ENCODE peak calls at places on chromosomes 5 and 9, in four cellular contexts. L, K, B and M are unnamed samples.

GRCh38 chr9:79489241-79490000 is 82.3 kb upstream of the TLE4 start:
- DNase-seq in K (peak; percentile 83), B (peak; percentile 81), L (no peak), M (peak; percentile 41)

GRCh38 chr5:127028822-127029457 is 1.4 kb downstream of the MARCHF3 start:
- DNase-seq in L (no peak), B (no peak), K (no peak), M (no peak)

GRCh38 chr9:106771618-106772017 is 91.3 kb upstream of the ZNF462 start:
- DNase-seq in K (no peak), B (no peak), L (no peak), M (no peak)

GRCh38 chr9:91075279-91075678 is 273.7 kb downstream of the SYK start:
- DNase-seq in K (no peak), L (no peak), B (no peak), M (no peak)

GRCh38 chr5:957730-958485 is 50.7 kb upstream of the NKD2 start:
- DNase-seq in B (no peak), L (no peak), K (no peak), M (no peak)

GRCh38 chr9:109319631-109320233 is 1.1 kb downstream of the EPB41L4B start:
- DNase-seq in L (no peak), B (no peak), K (no peak), M (no peak)

GRCh38 chr5:68795190-68795589 is 298.6 kb upstream of the SLC30A5 start:
- DNase-seq in L (no peak), B (no peak), K (no peak), M (no peak)

GRCh38 chr5:96933764-96934163 is 2.1 kb upstream of the LNPEP start:
- DNase-seq in B (no peak), K (no peak), L (no peak), M (no peak)

GRCh38 chr5:116502616-116503015 is 72.0 kb downstream of the SEMA6A start:
- DNase-seq in B (no peak), L (no peak), K (peak; percentile 89), M (no peak)

GRCh38 chr5:136132087-136132486 is 558 bp upstream of the SMAD5 start:
- DNase-seq in K (no peak), B (peak; percentile 19), L (peak; percentile 35), M (no peak)

GRCh38 chr5:1681955-1682354 is 117.7 kb downstream of the MRPL36 start:
- DNase-seq in L (no peak), K (no peak), B (no peak), M (no peak)

GRCh38 chr5:159915913-159916840 is at the start of gene ADRA1B:
- DNase-seq in B (peak; percentile 76), K (no peak), L (peak; percentile 37), M (no peak)

GRCh38 chr5:155729684-155730059 is 597.3 kb upstream of the SGCD start:
- DNase-seq in L (peak; percentile 1), B (no peak), K (no peak), M (no peak)

GRCh38 chr5:81140942-81141341 is 92.2 kb upstream of the CKMT2 start:
- DNase-seq in B (no peak), K (peak; percentile 70), L (peak; percentile 39), M (no peak)

GRCh38 chr5:14270212-14270702 is 127.1 kb downstream of the TRIO start:
- DNase-seq in K (peak; percentile 54), B (peak; percentile 76), L (peak; percentile 82), M (peak; percentile 47)

GRCh38 chr5:14268236-14268701 is 125.1 kb downstream of the TRIO start:
- DNase-seq in B (peak; percentile 83), K (peak; percentile 87), L (peak; percentile 55), M (peak; percentile 92)

GRCh38 chr5:14267166-14267838 is 124.2 kb downstream of the TRIO start:
- DNase-seq in B (peak; percentile 39), K (peak; percentile 50), L (peak; percentile 50), M (no peak)

GRCh38 chr5:14268738-14269137 is 125.6 kb downstream of the TRIO start:
- DNase-seq in B (no peak), K (peak; percentile 54), L (no peak), M (no peak)

DNA sequence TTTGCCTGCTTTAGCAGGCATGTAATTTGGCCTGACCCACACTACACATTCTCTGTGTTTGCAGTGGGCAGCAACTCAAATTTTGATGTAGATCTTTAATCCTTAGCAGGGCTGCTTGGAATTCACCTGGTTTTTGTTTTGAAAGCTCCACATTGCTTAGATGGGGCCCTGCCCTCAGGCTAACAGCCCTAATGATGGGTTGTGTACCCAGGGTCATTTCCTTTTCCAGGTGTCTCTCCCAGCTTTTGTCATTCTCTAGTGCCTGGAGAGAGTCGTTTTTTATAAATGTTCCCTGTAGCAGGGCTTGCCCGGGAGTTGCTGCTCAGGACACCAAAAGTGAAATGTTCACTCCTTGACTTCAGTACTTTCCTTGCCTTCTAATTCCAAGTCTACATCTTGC is 126.3 kb downstream of the TRIO start:
- DNase-seq in B (no peak), K (no peak), L (no peak), M (no peak)
- H3K4me1 ChIP-seq in B (peaks cover 86% of the 10 kb centered on the region), K (peaks cover 64% of the 10 kb centered on the region), L (peaks cover 79% of the 10 kb centered on the region), M (peaks cover 56% of the 10 kb centered on the region)

DNA sequence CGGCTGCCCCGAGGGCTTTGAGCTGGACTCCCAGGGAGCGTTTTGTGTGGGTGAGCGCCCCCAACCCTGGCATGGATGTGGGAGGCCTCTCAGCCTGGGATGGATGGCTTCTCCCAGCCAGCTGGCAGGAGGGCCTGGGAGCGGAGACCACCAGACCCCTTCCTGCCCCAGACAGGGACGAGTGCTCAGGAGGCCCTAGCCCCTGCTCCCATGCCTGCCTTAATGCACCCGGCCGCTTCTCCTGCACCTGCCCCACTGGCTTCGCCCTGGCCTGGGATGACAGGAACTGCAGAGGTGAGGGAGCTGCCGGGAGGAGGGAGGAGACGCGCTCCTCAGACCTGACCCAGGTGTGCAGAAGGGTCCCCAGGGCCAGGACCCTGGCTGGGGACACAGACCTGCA is 17.4 kb upstream of the ASS1 start:
- DNase-seq in B (no peak), K (no peak), L (no peak), M (no peak)
- TF ChIP-seq CTCF in B (no peak), K (no peak), L (no peak), M (no peak)

GRCh38 chr9:129752915-129753724 is at the start of gene PTGES:
- DNase-seq in K (peak; percentile 71), L (peak; percentile 80), B (peak; percentile 79), M (no peak)
- H3K4me1 ChIP-seq in K (peaks cover 29% of the 10 kb centered on the region), L (peaks cover 4% of the 10 kb centered on the region), B (peaks cover 47% of the 10 kb centered on the region), M (peaks cover 25% of the 10 kb centered on the region)

GRCh38 chr9:98794802-98795201 is 1.6 kb downstream of the ANKS6 start:
- DNase-seq in K (no peak), B (no peak), L (no peak), M (no peak)
- TF ChIP-seq CTCF in K (no peak), B (no peak), L (no peak), M (no peak)

DNA sequence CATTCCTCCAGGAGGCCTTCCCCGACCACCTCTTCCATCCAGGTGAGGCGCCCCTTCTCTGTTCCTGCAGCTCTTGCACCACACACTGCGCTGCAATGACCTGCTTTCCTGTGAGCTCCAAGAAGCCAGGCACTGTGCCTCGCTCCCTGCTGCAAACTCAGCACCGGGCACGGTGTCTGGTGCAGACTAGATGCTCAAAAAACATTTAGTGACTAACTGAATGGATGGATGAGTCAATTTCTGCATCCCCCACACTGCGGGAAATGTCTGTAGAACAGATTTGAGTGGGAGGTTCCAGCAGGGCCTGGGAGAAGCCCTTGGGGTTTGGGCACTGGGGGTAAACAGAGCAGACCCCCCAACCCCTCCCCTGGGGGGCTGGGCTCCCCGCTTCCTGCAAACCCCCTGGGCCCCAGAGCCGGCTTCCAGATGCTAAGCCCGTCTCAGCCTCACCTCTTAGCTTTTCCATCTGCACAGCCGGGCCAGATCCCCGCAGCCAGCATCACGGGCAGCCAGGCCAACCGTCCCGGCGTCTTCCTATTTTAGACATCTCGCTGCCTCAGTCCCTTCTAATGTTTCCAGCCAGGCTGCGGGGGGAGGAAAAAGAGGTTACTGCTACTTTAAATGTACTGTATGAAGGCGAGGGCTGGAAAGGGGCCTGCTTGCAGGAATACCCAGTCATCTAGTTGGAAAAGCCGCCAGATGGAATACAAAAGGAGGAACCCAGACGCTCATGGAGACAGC is 66.9 kb upstream of the GGTA1 start:
- DNase-seq in B (no peak), L (no peak), K (peak; percentile 73), M (no peak)
- H3K4me1 ChIP-seq in B (no peaks in the 10 kb centered on the region), L (no peaks in the 10 kb centered on the region), K (peaks cover 38% of the 10 kb centered on the region), M (no peaks in the 10 kb centered on the region)

DNA sequence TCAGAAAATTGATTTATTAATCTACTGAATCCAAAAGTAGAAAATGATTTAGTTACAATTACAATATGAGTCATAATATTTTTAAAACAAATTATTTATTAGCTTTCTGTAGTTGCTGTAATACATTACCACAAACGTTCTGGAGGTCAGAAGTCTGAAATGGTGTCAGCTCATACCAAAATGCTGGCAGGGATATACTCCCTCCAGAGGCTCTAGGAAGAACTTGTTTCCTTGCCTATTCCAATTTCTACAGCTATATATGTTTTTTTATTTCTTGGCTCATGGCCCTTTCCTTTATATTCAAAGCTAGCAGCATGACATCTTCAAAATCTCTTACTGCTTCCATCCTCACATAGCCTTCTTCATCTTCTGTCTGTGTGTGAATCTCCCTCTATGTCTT is 667.9 kb upstream of the ITGA1 start:
- DNase-seq in K (no peak), B (no peak), L (peak; percentile 35), M (no peak)
- TF ChIP-seq CTCF in K (no peak), B (no peak), L (peak; percentile 43), M (no peak)

GRCh38 chr9:133129001-133129799 is 8.2 kb upstream of the RALGDS start:
- DNase-seq in B (no peak), K (no peak), L (no peak), M (no peak)
- H3K4me1 ChIP-seq in B (peaks cover 35% of the 10 kb centered on the region), K (peaks cover 32% of the 10 kb centered on the region), L (no peaks in the 10 kb centered on the region), M (peaks cover 10% of the 10 kb centered on the region)

DNA sequence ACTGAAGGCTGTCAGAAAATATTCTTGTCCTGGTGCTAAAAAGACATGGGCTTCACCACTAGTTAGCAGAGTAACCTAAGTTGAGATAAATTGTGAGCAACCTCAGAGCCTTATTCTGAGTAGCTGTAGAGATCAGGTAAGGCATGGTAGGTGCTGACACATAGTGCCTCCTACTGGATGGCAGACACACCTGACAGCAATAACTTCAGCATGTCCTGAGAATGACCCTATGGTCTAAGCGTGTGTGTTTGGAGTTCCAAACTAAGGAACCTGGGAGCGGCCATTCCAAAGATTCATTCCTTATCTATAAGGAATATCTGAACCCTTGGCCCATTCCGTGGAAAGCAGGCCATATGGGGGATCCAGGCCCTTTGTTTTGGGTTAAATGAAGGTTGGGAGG is 46.0 kb downstream of the SLC28A3 start:
- DNase-seq in B (peak; percentile 5), L (no peak), K (no peak), M (no peak)
- TF ChIP-seq CTCF in B (no peak), L (peak; percentile 29), K (no peak), M (peak; percentile 34)

GRCh38 chr9:136626066-136626725 is 36.5 kb upstream of the EGFL7 start:
- DNase-seq in K (no peak), L (no peak), B (no peak), M (no peak)
- H3K4me1 ChIP-seq in K (peaks cover 7% of the 10 kb centered on the region), L (peaks cover 19% of the 10 kb centered on the region), B (peaks cover 40% of the 10 kb centered on the region), M (peaks cover 36% of the 10 kb centered on the region)